ENCODE peak calls at places on chromosomes 11 and 22, in seven cellular contexts. X is astrocyte of the spinal cord, W is spleen, I is ovary, Y is RWPE1, K is brain microvascular endothelial cell, V is foreskin fibroblast. R is an unnamed sample.

GRCh38 chr11:1448166-1448825 is 38.3 kb downstream of the MOB2 start:
- DNase-seq in X (no peak), W (no peak), I (no peak), Y (no peak), K (no peak), V (no peak), R (no peak)

GRCh38 chr11:45927684-45928413 is 5.4 kb downstream of the LARGE2 start:
- DNase-seq in X (no peak), W (peak; percentile 76), I (peak; percentile 25), Y (no peak), K (no peak), V (no peak), R (no peak)

GRCh38 chr22:45866398-45867117 is 110.4 kb downstream of the WNT7B start:
- DNase-seq in X (no peak), W (peak; percentile 54), I (no peak), Y (no peak), K (no peak), V (no peak), R (no peak)

GRCh38 chr22:32862083-32862482 is 60.6 kb downstream of the TIMP3 start:
- DNase-seq in X (no peak), W (no peak), I (no peak), Y (no peak), K (no peak), V (no peak), R (no peak)

GRCh38 chr11:100925935-100926334 is 203.7 kb downstream of the PGR start:
- DNase-seq in X (peak; percentile 88), W (no peak), I (no peak), Y (peak; percentile 18), K (peak; percentile 48), V (peak; percentile 55), R (peak; percentile 72)

GRCh38 chr11:1765871-1766718 is 2.4 kb upstream of the CTSD start:
- DNase-seq in X (no peak), W (peak; percentile 76), I (peak; percentile 19), Y (no peak), K (no peak), V (no peak), R (no peak)

GRCh38 chr11:30488304-30488998 is 97.7 kb downstream of the MPPED2 start:
- DNase-seq in X (peak; percentile 76), W (no peak), I (no peak), Y (no peak), K (peak; percentile 47), V (no peak), R (no peak)

GRCh38 chr11:119651802-119652584 is 77.0 kb downstream of the NECTIN1 start:
- DNase-seq in X (no peak), W (no peak), I (no peak), Y (no peak), K (no peak), V (no peak), R (no peak)

GRCh38 chr11:64841592-64842365 is 2.7 kb downstream of the CDC42BPG start:
- DNase-seq in X (no peak), W (peak; percentile 75), I (no peak), Y (peak; percentile 12), K (no peak), V (no peak), R (no peak)

GRCh38 chr22:38712496-38713207 is 6.9 kb downstream of the GTPBP1 start:
- DNase-seq in X (no peak), W (no peak), I (no peak), Y (no peak), K (no peak), V (no peak), R (no peak)

GRCh38 chr22:20086101-20086599 is 6.1 kb downstream of the DGCR8 start:
- DNase-seq in X (no peak), W (peak; percentile 33), I (no peak), Y (no peak), K (no peak), V (no peak), R (no peak)

GRCh38 chr11:112773256-112773655 is 188.0 kb upstream of the NCAM1 start:
- DNase-seq in X (no peak), W (no peak), I (no peak), Y (no peak), K (no peak), V (no peak), R (no peak)

GRCh38 chr11:36376888-36377758 is 81.0 kb downstream of the PRR5L start:
- DNase-seq in X (peak; percentile 66), W (peak; percentile 90), I (peak; percentile 34), Y (peak; percentile 33), K (peak; percentile 40), V (peak; percentile 22), R (peak; percentile 41)

GRCh38 chr11:123479048-123479837 is 49.2 kb downstream of the GRAMD1B start:
- DNase-seq in X (no peak), W (no peak), I (no peak), Y (no peak), K (no peak), V (no peak), R (no peak)

GRCh38 chr11:12109591-12110196 is 696 bp upstream of the MICAL2 start:
- DNase-seq in X (no peak), W (no peak), I (no peak), Y (no peak), K (no peak), V (no peak), R (no peak)

GRCh38 chr11:108592591-108593213 is 866 bp downstream of the EXPH5 start:
- DNase-seq in X (no peak), W (peak; percentile 81), I (peak; percentile 23), Y (peak; percentile 30), K (no peak), V (no peak), R (no peak)

GRCh38 chr11:130002352-130002845 is at the start of gene PRDM10:
- DNase-seq in X (peak; percentile 97), W (peak; percentile 97), I (peak; percentile 96), Y (peak; percentile 97), K (peak; percentile 82), V (peak; percentile 85), R (peak; percentile 84)

GRCh38 chr22:50114221-50114981 is 24.6 kb downstream of the MOV10L1 start:
- DNase-seq in X (peak; percentile 75), W (no peak), I (no peak), Y (peak; percentile 8), K (peak; percentile 49), V (peak; percentile 51), R (peak; percentile 74)

GRCh38 chr22:40922484-40923303 is 28.5 kb upstream of the RBX1 start:
- DNase-seq in X (peak; percentile 78), W (no peak), I (no peak), Y (peak; percentile 13), K (peak; percentile 24), V (peak; percentile 43), R (peak; percentile 69)

GRCh38 chr11:27861706-27862430 is 161.6 kb upstream of the BDNF start:
- DNase-seq in X (peak; percentile 90), W (no peak), I (no peak), Y (peak; percentile 72), K (peak; percentile 83), V (peak; percentile 75), R (peak; percentile 87)

GRCh38 chr22:49300951-49301397 is 526.7 kb downstream of the BRD1 start:
- DNase-seq in X (no peak), W (peak; percentile 45), I (no peak), Y (no peak), K (no peak), V (no peak), R (no peak)

GRCh38 chr11:69285091-69285490 is 8.9 kb upstream of the MYEOV start:
- DNase-seq in X (no peak), W (no peak), I (no peak), Y (no peak), K (no peak), V (no peak), R (no peak)

GRCh38 chr11:111735262-111736116 is 30.7 kb downstream of the PPP2R1B start:
- DNase-seq in X (peak; percentile 99), W (peak; percentile 67), I (peak; percentile 87), Y (peak; percentile 93), K (peak; percentile 98), V (peak; percentile 99), R (peak; percentile 99)

GRCh38 chr11:25094085-25094802 is 597.4 kb downstream of the LUZP2 start:
- DNase-seq in X (no peak), W (peak; percentile 61), I (no peak), Y (no peak), K (no peak), V (no peak), R (no peak)

DNA sequence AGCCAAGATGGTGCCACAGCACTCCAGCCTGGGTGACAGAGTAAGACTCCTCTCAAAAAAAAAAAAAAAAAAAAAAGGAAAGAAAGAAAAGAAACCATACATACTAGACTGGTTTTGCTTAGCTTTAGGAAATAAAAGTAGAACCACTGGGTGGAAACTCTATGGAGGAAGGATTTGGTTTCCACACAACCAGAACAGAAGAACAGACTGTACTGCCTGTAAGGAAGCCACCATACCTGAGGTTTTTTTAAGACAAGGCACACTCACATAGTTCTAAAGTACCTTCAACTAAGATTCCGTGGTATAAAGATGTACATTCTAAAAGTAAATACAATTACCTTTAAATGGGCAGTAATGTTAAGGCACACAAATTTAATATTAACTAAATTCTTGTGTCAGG is 58.6 kb downstream of the NUP98 start:
- DNase-seq in X (no peak), W (no peak), I (no peak), Y (no peak), K (no peak), V (no peak), R (no peak)
- TF ChIP-seq CTCF in X (no peak), W (no peak), I (no peak), Y (no peak), K (no peak), V (no peak), R (no peak)

DNA sequence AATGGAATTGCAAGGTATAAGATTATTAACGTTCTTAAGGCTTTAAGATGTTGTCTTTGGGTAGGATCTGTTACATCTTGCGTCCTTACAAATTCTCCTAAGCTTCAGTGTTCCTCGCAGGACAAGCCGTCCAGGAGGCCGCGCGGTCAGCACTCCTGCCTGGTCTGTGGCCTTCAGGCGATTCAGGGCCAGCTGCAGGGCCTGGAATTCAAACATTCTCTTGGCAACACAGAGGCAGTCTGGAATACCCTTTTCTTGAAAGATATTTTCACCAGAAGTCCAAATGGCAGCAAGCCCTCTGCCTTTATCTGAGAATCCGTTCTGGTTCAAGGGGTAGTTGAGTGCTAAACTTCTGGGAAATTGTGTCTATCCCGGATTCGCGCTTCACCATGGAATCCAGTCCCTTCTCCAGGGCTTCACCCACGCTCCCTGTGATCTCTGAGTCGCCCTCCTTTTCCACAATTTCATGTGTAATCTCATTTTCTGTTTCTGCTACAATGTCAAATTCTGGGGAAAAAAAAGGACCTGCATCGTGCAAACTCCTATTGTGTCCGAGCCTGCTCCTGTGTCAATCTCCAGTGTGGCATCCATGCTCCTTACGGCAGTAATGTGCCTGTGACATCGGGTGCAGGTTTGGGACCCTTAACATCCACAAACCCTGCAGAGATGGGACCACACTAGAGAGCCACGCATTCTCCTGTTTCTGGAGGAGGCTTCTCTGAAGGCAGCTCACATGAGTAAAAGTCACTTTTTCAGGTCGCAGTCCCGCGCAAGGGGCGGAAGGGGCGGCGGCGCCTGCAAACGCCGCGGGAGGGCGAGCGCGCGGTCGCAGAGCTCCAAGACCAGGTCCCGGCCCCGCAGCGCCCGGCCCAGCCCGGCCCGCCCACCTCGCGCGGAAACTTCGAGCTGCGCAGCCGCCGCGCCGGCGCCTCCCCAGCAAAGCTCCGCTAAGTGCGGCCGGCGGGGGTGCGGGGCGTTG is 25.3 kb upstream of the SORL1 start:
- DNase-seq in X (no peak), W (peak; percentile 93), I (peak; percentile 35), Y (no peak), K (no peak), V (no peak), R (no peak)
- TF ChIP-seq CTCF in X (no peak), W (peak; percentile 16), I (no peak), Y (peak; percentile 19), K (no peak), V (no peak), R (no peak)

GRCh38 chr11:103987631-103988594 is 48.5 kb upstream of the DDI1 start:
- DNase-seq in X (peak; percentile 23), W (no peak), I (no peak), Y (peak; percentile 6), K (no peak), V (peak; percentile 14), R (no peak)
- TF ChIP-seq CTCF in X (peak; percentile 2), W (no peak), I (no peak), Y (no peak), K (no peak), V (no peak), R (peak; percentile 34)

GRCh38 chr11:115084191-115084590 is 405.9 kb downstream of the NXPE2 start:
- DNase-seq in X (no peak), W (no peak), I (no peak), Y (no peak), K (no peak), V (no peak), R (no peak)
- TF ChIP-seq CTCF in X (no peak), W (no peak), I (no peak), Y (no peak), K (no peak), V (no peak), R (no peak)